ENCODE peak calls at places on chromosomes 7 and 10, in ten cellular contexts. One of them, this sample, is unnamed.

GRCh38 chr10:29130190-29130673 is 158.6 kb upstream of the LYZL1 start:
- DNase-seq in heart left ventricle: no peak
- DNase-seq in SJCRH30: peak
- DNase-seq in endodermal cell: peak
- DNase-seq in naive thymus-derived CD4-positive, alpha-beta T cell: no peak
- DNase-seq in ovary: no peak
- DNase-seq in astrocyte of the spinal cord: peak
- DNase-seq in effector memory CD4-positive, alpha-beta T cell: no peak
- DNase-seq in foreskin fibroblast: peak
- DNase-seq in tibial nerve: no peak
- DNase-seq in this sample: no peak

GRCh38 chr10:90930971-90931841 is 10.3 kb upstream of the ANKRD1 start:
- DNase-seq in heart left ventricle: peak
- DNase-seq in SJCRH30: peak
- DNase-seq in endodermal cell: peak
- DNase-seq in naive thymus-derived CD4-positive, alpha-beta T cell: no peak
- DNase-seq in ovary: no peak
- DNase-seq in astrocyte of the spinal cord: peak
- DNase-seq in effector memory CD4-positive, alpha-beta T cell: no peak
- DNase-seq in foreskin fibroblast: peak
- DNase-seq in tibial nerve: no peak
- DNase-seq in this sample: no peak

GRCh38 chr7:76512941-76513816 is 2.8 kb downstream of the UPK3B start:
- DNase-seq in heart left ventricle: peak
- DNase-seq in SJCRH30: peak
- DNase-seq in endodermal cell: peak
- DNase-seq in naive thymus-derived CD4-positive, alpha-beta T cell: no peak
- DNase-seq in ovary: no peak
- DNase-seq in astrocyte of the spinal cord: no peak
- DNase-seq in effector memory CD4-positive, alpha-beta T cell: no peak
- DNase-seq in foreskin fibroblast: no peak
- DNase-seq in tibial nerve: no peak
- DNase-seq in this sample: no peak

GRCh38 chr7:157544226-157544625 is 207.4 kb downstream of the DNAJB6 start:
- DNase-seq in heart left ventricle: no peak
- DNase-seq in SJCRH30: no peak
- DNase-seq in endodermal cell: no peak
- DNase-seq in naive thymus-derived CD4-positive, alpha-beta T cell: no peak
- DNase-seq in ovary: no peak
- DNase-seq in astrocyte of the spinal cord: no peak
- DNase-seq in effector memory CD4-positive, alpha-beta T cell: no peak
- DNase-seq in foreskin fibroblast: no peak
- DNase-seq in tibial nerve: no peak
- DNase-seq in this sample: no peak

GRCh38 chr10:15267496-15267895 is 99.0 kb upstream of the NMT2 start:
- DNase-seq in heart left ventricle: no peak
- DNase-seq in SJCRH30: no peak
- DNase-seq in endodermal cell: peak
- DNase-seq in naive thymus-derived CD4-positive, alpha-beta T cell: no peak
- DNase-seq in ovary: no peak
- DNase-seq in astrocyte of the spinal cord: no peak
- DNase-seq in effector memory CD4-positive, alpha-beta T cell: no peak
- DNase-seq in foreskin fibroblast: no peak
- DNase-seq in tibial nerve: no peak
- DNase-seq in this sample: no peak

GRCh38 chr10:102802920-102803534 is 34.2 kb downstream of the CYP17A1 start:
- DNase-seq in heart left ventricle: peak
- DNase-seq in SJCRH30: no peak
- DNase-seq in endodermal cell: peak
- DNase-seq in naive thymus-derived CD4-positive, alpha-beta T cell: no peak
- DNase-seq in ovary: peak
- DNase-seq in astrocyte of the spinal cord: peak
- DNase-seq in effector memory CD4-positive, alpha-beta T cell: no peak
- DNase-seq in foreskin fibroblast: peak
- DNase-seq in tibial nerve: no peak
- DNase-seq in this sample: no peak

GRCh38 chr10:43259981-43260761 is 6.7 kb downstream of the RASGEF1A start:
- DNase-seq in heart left ventricle: peak
- DNase-seq in SJCRH30: no peak
- DNase-seq in endodermal cell: no peak
- DNase-seq in naive thymus-derived CD4-positive, alpha-beta T cell: no peak
- DNase-seq in ovary: no peak
- DNase-seq in astrocyte of the spinal cord: no peak
- DNase-seq in effector memory CD4-positive, alpha-beta T cell: no peak
- DNase-seq in foreskin fibroblast: peak
- DNase-seq in tibial nerve: no peak
- DNase-seq in this sample: no peak

GRCh38 chr7:7895004-7895650 is 73.5 kb upstream of the GLCCI1 start:
- DNase-seq in heart left ventricle: no peak
- DNase-seq in SJCRH30: peak
- DNase-seq in endodermal cell: peak
- DNase-seq in naive thymus-derived CD4-positive, alpha-beta T cell: no peak
- DNase-seq in ovary: no peak
- DNase-seq in astrocyte of the spinal cord: no peak
- DNase-seq in effector memory CD4-positive, alpha-beta T cell: no peak
- DNase-seq in foreskin fibroblast: no peak
- DNase-seq in tibial nerve: no peak
- DNase-seq in this sample: no peak

GRCh38 chr10:129207276-129207675 is 259.8 kb upstream of the MGMT start:
- DNase-seq in heart left ventricle: no peak
- DNase-seq in SJCRH30: no peak
- DNase-seq in endodermal cell: no peak
- DNase-seq in naive thymus-derived CD4-positive, alpha-beta T cell: no peak
- DNase-seq in ovary: no peak
- DNase-seq in astrocyte of the spinal cord: no peak
- DNase-seq in effector memory CD4-positive, alpha-beta T cell: no peak
- DNase-seq in foreskin fibroblast: no peak
- DNase-seq in tibial nerve: no peak
- DNase-seq in this sample: no peak

GRCh38 chr7:132004528-132004927 is 448.1 kb upstream of the PODXL start:
- DNase-seq in heart left ventricle: peak
- DNase-seq in SJCRH30: peak
- DNase-seq in endodermal cell: peak
- DNase-seq in naive thymus-derived CD4-positive, alpha-beta T cell: no peak
- DNase-seq in ovary: no peak
- DNase-seq in astrocyte of the spinal cord: peak
- DNase-seq in effector memory CD4-positive, alpha-beta T cell: no peak
- DNase-seq in foreskin fibroblast: peak
- DNase-seq in tibial nerve: no peak
- DNase-seq in this sample: no peak

GRCh38 chr10:18666810-18667209 is 7.6 kb downstream of the ARL5B start:
- DNase-seq in heart left ventricle: no peak
- DNase-seq in SJCRH30: no peak
- DNase-seq in endodermal cell: no peak
- DNase-seq in naive thymus-derived CD4-positive, alpha-beta T cell: no peak
- DNase-seq in ovary: no peak
- DNase-seq in astrocyte of the spinal cord: peak
- DNase-seq in effector memory CD4-positive, alpha-beta T cell: no peak
- DNase-seq in foreskin fibroblast: peak
- DNase-seq in tibial nerve: no peak
- DNase-seq in this sample: no peak

GRCh38 chr10:73837072-73837471 is 25.7 kb upstream of the NDST2 start:
- DNase-seq in heart left ventricle: no peak
- DNase-seq in SJCRH30: no peak
- DNase-seq in endodermal cell: no peak
- DNase-seq in naive thymus-derived CD4-positive, alpha-beta T cell: no peak
- DNase-seq in ovary: no peak
- DNase-seq in astrocyte of the spinal cord: peak
- DNase-seq in effector memory CD4-positive, alpha-beta T cell: no peak
- DNase-seq in foreskin fibroblast: peak
- DNase-seq in tibial nerve: no peak
- DNase-seq in this sample: no peak

GRCh38 chr7:55122263-55122662 is 103.4 kb downstream of the EGFR start:
- DNase-seq in heart left ventricle: no peak
- DNase-seq in SJCRH30: no peak
- DNase-seq in endodermal cell: no peak
- DNase-seq in naive thymus-derived CD4-positive, alpha-beta T cell: no peak
- DNase-seq in ovary: no peak
- DNase-seq in astrocyte of the spinal cord: no peak
- DNase-seq in effector memory CD4-positive, alpha-beta T cell: no peak
- DNase-seq in foreskin fibroblast: no peak
- DNase-seq in tibial nerve: no peak
- DNase-seq in this sample: no peak

GRCh38 chr7:98470131-98470985 is 69.5 kb upstream of the BAIAP2L1 start:
- DNase-seq in heart left ventricle: no peak
- DNase-seq in SJCRH30: no peak
- DNase-seq in endodermal cell: peak
- DNase-seq in naive thymus-derived CD4-positive, alpha-beta T cell: no peak
- DNase-seq in ovary: no peak
- DNase-seq in astrocyte of the spinal cord: no peak
- DNase-seq in effector memory CD4-positive, alpha-beta T cell: no peak
- DNase-seq in foreskin fibroblast: peak
- DNase-seq in tibial nerve: no peak
- DNase-seq in this sample: no peak
- H3K4me3 ChIP-seq in heart left ventricle: no peak
- H3K4me3 ChIP-seq in SJCRH30: no peak
- H3K4me3 ChIP-seq in endodermal cell: peak
- H3K4me3 ChIP-seq in naive thymus-derived CD4-positive, alpha-beta T cell: no peak
- H3K4me3 ChIP-seq in ovary: no peak
- H3K4me3 ChIP-seq in astrocyte of the spinal cord: no peak
- H3K4me3 ChIP-seq in effector memory CD4-positive, alpha-beta T cell: peak
- H3K4me3 ChIP-seq in foreskin fibroblast: no peak
- H3K4me3 ChIP-seq in tibial nerve: no peak
- H3K4me3 ChIP-seq in this sample: no peak

DNA sequence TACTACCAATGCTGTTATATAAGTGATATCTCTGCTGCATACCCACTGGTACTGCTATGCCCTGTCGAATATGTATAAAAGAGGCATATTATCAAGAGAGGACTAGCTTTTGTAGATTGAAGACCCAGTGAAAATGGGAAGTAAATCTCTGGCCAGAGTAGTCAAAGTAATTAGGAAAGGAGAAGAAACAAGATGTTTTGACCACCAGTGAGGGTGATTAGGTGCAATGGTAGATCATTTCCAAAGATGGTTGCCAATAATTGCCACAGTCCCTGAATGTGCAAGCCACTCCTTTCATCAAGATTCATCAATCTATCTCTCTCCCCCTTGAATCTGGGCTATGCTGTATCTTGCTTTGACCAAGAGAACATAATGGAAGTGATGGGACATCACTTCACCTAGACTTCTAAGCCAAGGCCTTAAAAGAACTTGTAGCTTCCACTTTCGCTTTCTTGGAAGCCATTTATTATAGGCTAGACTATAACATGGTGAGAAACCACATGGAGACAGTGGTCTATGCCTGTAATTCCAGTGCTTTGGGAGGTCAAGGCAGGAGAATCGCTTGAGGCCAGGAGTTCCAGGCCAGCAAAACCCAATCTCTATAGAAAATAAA is 52.6 kb upstream of the ST8SIA6 start:
- DNase-seq in heart left ventricle: no peak
- DNase-seq in SJCRH30: no peak
- DNase-seq in endodermal cell: no peak
- DNase-seq in naive thymus-derived CD4-positive, alpha-beta T cell: no peak
- DNase-seq in ovary: no peak
- DNase-seq in astrocyte of the spinal cord: no peak
- DNase-seq in effector memory CD4-positive, alpha-beta T cell: no peak
- DNase-seq in foreskin fibroblast: no peak
- DNase-seq in tibial nerve: no peak
- DNase-seq in this sample: no peak
- H3K4me3 ChIP-seq in heart left ventricle: no peak
- H3K4me3 ChIP-seq in SJCRH30: no peak
- H3K4me3 ChIP-seq in endodermal cell: no peak
- H3K4me3 ChIP-seq in naive thymus-derived CD4-positive, alpha-beta T cell: peak
- H3K4me3 ChIP-seq in ovary: no peak
- H3K4me3 ChIP-seq in astrocyte of the spinal cord: no peak
- H3K4me3 ChIP-seq in effector memory CD4-positive, alpha-beta T cell: peak
- H3K4me3 ChIP-seq in foreskin fibroblast: no peak
- H3K4me3 ChIP-seq in tibial nerve: no peak
- H3K4me3 ChIP-seq in this sample: no peak

DNA sequence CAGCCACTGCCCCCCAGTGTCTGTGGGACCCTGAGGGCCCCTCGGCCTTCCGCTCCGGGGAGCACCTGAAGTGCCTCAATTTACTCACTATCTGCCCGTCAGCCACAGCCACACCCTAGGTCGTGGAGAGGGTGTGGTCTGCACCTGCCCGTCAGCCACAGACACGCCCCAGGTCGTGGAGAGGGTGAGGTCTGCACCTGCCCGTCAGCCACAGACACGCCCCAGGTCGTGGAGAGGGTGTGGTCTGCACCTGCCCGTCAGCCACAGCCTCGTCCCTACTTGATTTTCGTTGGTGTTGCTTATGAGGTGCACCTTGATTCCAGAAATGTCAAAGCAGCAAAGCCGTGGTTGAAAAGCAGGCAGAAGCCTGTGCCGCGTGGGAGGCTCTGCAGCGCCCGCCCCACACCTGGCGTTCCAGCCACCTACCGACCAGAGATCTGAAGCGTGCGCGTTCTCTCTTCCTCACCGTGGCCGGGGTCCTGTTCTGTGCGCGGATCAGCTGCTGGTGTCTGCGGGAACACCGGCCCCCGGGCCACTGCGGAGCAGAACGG is 101.6 kb downstream of the DYNC2I1 start:
- DNase-seq in heart left ventricle: no peak
- DNase-seq in SJCRH30: no peak
- DNase-seq in endodermal cell: peak
- DNase-seq in naive thymus-derived CD4-positive, alpha-beta T cell: peak
- DNase-seq in ovary: no peak
- DNase-seq in astrocyte of the spinal cord: no peak
- DNase-seq in effector memory CD4-positive, alpha-beta T cell: no peak
- DNase-seq in foreskin fibroblast: no peak
- DNase-seq in tibial nerve: no peak
- DNase-seq in this sample: no peak
- H3K4me3 ChIP-seq in heart left ventricle: no peak
- H3K4me3 ChIP-seq in SJCRH30: no peak
- H3K4me3 ChIP-seq in endodermal cell: no peak
- H3K4me3 ChIP-seq in naive thymus-derived CD4-positive, alpha-beta T cell: peak
- H3K4me3 ChIP-seq in ovary: no peak
- H3K4me3 ChIP-seq in astrocyte of the spinal cord: no peak
- H3K4me3 ChIP-seq in effector memory CD4-positive, alpha-beta T cell: peak
- H3K4me3 ChIP-seq in foreskin fibroblast: no peak
- H3K4me3 ChIP-seq in tibial nerve: no peak
- H3K4me3 ChIP-seq in this sample: peak

DNA sequence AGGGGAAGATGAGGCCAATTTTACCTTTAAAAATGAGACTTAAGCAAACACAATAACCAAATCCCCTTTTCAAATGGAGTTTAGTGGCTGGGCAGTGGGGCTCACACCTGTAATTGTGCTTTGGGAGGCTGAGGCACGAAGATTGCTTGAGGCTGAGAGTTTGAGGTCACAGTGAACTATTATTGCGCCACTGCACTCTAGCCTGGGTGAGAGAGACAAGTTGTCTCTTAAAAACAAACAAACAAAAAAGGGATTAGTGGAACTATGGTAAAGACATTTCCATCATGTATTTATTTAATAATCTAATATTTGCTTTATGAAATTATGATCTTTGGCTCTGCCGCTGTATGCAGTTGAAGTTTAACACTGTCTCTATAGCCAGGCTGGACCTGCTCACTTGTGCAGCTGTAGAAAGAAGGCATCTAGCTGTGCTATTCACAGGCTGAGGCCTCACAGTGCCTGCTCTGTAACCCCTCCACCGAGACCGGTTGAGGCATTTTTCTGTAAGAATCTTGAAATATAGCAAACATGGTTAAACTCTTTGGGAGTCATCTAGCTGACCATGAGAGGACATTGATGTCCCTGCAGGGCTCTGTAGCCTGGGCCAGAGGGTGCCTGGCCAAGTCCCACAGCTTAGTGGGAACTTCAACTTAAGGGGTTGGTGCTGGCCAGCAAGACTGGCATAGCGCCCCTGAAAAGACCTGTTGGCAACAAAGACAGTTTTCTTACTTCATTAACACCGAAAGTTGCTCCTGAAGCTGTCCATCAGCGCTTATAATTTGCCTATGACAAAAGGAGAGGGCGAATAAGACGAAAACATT is 131.8 kb downstream of the BMPER start:
- DNase-seq in heart left ventricle: no peak
- DNase-seq in SJCRH30: no peak
- DNase-seq in endodermal cell: no peak
- DNase-seq in naive thymus-derived CD4-positive, alpha-beta T cell: no peak
- DNase-seq in ovary: no peak
- DNase-seq in astrocyte of the spinal cord: no peak
- DNase-seq in effector memory CD4-positive, alpha-beta T cell: no peak
- DNase-seq in foreskin fibroblast: peak
- DNase-seq in tibial nerve: no peak
- DNase-seq in this sample: no peak
- H3K4me3 ChIP-seq in heart left ventricle: no peak
- H3K4me3 ChIP-seq in SJCRH30: no peak
- H3K4me3 ChIP-seq in endodermal cell: no peak
- H3K4me3 ChIP-seq in naive thymus-derived CD4-positive, alpha-beta T cell: no peak
- H3K4me3 ChIP-seq in ovary: no peak
- H3K4me3 ChIP-seq in astrocyte of the spinal cord: no peak
- H3K4me3 ChIP-seq in effector memory CD4-positive, alpha-beta T cell: no peak
- H3K4me3 ChIP-seq in foreskin fibroblast: no peak
- H3K4me3 ChIP-seq in tibial nerve: no peak
- H3K4me3 ChIP-seq in this sample: no peak

This sample was measured in CD8-positive, alpha-beta T cell.